ENCODE peak calls at places on chromosomes 16 and 17, in six cellular contexts. M is thoracic aorta; G is HFF-Myc; U is stimulated activated CD8-positive, alpha-beta memory T cell treated with anti-CD3 and anti-CD28 coated beads, Interleukin-2, amount 100 ng/mL, for 48 hours; S is A549; J is EL. I is an unnamed sample.

GRCh38 chr16:74740795-74741304 is 33.8 kb downstream of the FA2H start:
- DNase-seq in M (no peak), J (no peak), G (no peak), U (no peak), S (peak; percentile 96), I (peak; percentile 96)

GRCh38 chr17:54455251-54455868 is 445.3 kb upstream of the TOM1L1 start:
- DNase-seq in M (no peak), J (no peak), S (peak; percentile 4), U (no peak), G (no peak), I (no peak)

GRCh38 chr16:8109510-8110369 is 480.6 kb downstream of the TMEM114 start:
- DNase-seq in G (no peak), U (no peak), M (no peak), J (no peak), S (peak; percentile 9), I (peak; percentile 10)

GRCh38 chr16:52545157-52545543 is 1.8 kb downstream of the TOX3 start:
- DNase-seq in S (no peak), M (no peak), J (no peak), U (no peak), G (no peak), I (no peak)

GRCh38 chr17:69218986-69219385 is 9.6 kb downstream of the ABCA10 start:
- DNase-seq in G (no peak), S (no peak), M (no peak), J (no peak), U (no peak), I (no peak)

GRCh38 chr17:57565119-57565635 is 179.9 kb downstream of the CCDC182 start:
- DNase-seq in M (no peak), U (no peak), G (no peak), J (no peak), S (no peak), I (no peak)

GRCh38 chr17:59616253-59616920 is 3.3 kb upstream of the CLTC start:
- DNase-seq in S (no peak), M (no peak), J (no peak), G (no peak), U (no peak), I (no peak)

GRCh38 chr17:83200231-83200699 is 120.9 kb downstream of the METRNL start:
- DNase-seq in U (peak; percentile 77), J (peak; percentile 71), S (no peak), G (no peak), M (peak; percentile 45), I (peak; percentile 97)

GRCh38 chr16:70734522-70734921 is 48.7 kb upstream of the MTSS2 start:
- DNase-seq in S (no peak), M (no peak), G (no peak), U (no peak), J (no peak), I (peak; percentile 56)

GRCh38 chr17:34068506-34069035 is 186.5 kb upstream of the CCL2 start:
- DNase-seq in S (no peak), M (no peak), U (no peak), J (no peak), G (no peak), I (no peak)

I was measured in osteoblast.